ENCODE peak calls at places on chromosomes 7 and 10, in seven cellular contexts. One of them, this sample, is unnamed.
A peak's percentile ranks its signal among the peaks of the same experiment; 100 is the strongest.

GRCh38 chr7:105664816-105665525 is 83.7 kb upstream of the EFCAB10 start:
- DNase-seq in spleen: no peak
- DNase-seq in GM23338: peak; percentile 76
- DNase-seq in SK-N-MC: no peak
- DNase-seq in H1: no peak
- DNase-seq in Panc1: no peak
- DNase-seq in breast epithelium: no peak
- DNase-seq in this sample: no peak

GRCh38 chr7:33886100-33886623 is 19.2 kb upstream of the BMPER start:
- DNase-seq in spleen: no peak
- DNase-seq in Panc1: no peak
- DNase-seq in H1: no peak
- DNase-seq in SK-N-MC: no peak
- DNase-seq in GM23338: peak; percentile 87
- DNase-seq in breast epithelium: no peak
- DNase-seq in this sample: no peak

GRCh38 chr7:150781016-150781415 is 19.1 kb downstream of the TMEM176B start:
- DNase-seq in SK-N-MC: no peak
- DNase-seq in breast epithelium: no peak
- DNase-seq in Panc1: no peak
- DNase-seq in H1: no peak
- DNase-seq in GM23338: no peak
- DNase-seq in spleen: no peak
- DNase-seq in this sample: no peak

GRCh38 chr7:101848168-101848951 is 30.9 kb downstream of the CUX1 start:
- DNase-seq in SK-N-MC: no peak
- DNase-seq in GM23338: no peak
- DNase-seq in breast epithelium: no peak
- DNase-seq in H1: no peak
- DNase-seq in spleen: no peak
- DNase-seq in Panc1: no peak
- DNase-seq in this sample: no peak

GRCh38 chr7:74623135-74623534 is 34.4 kb upstream of the GTF2I start:
- DNase-seq in H1: no peak
- DNase-seq in breast epithelium: no peak
- DNase-seq in Panc1: no peak
- DNase-seq in SK-N-MC: no peak
- DNase-seq in GM23338: peak; percentile 12
- DNase-seq in spleen: no peak
- DNase-seq in this sample: no peak

GRCh38 chr10:24153016-24153415 is 55.9 kb upstream of the KIAA1217 start:
- DNase-seq in H1: no peak
- DNase-seq in breast epithelium: no peak
- DNase-seq in spleen: no peak
- DNase-seq in SK-N-MC: no peak
- DNase-seq in Panc1: no peak
- DNase-seq in GM23338: no peak
- DNase-seq in this sample: no peak

GRCh38 chr10:119333146-119333792 is 125.9 kb downstream of the GRK5 start:
- DNase-seq in spleen: peak; percentile 49
- DNase-seq in H1: no peak
- DNase-seq in breast epithelium: no peak
- DNase-seq in GM23338: no peak
- DNase-seq in SK-N-MC: no peak
- DNase-seq in Panc1: no peak
- DNase-seq in this sample: no peak

GRCh38 chr7:158030566-158030965 is 557.1 kb downstream of the PTPRN2 start:
- DNase-seq in H1: no peak
- DNase-seq in SK-N-MC: no peak
- DNase-seq in breast epithelium: peak; percentile 48
- DNase-seq in Panc1: no peak
- DNase-seq in spleen: peak; percentile 64
- DNase-seq in GM23338: no peak
- DNase-seq in this sample: peak; percentile 16

GRCh38 chr10:114290038-114290437 is 51.0 kb downstream of the VWA2 start:
- DNase-seq in SK-N-MC: no peak
- DNase-seq in breast epithelium: no peak
- DNase-seq in spleen: peak; percentile 70
- DNase-seq in Panc1: no peak
- DNase-seq in H1: no peak
- DNase-seq in GM23338: no peak
- DNase-seq in this sample: no peak

GRCh38 chr7:22231806-22232205 is 125.1 kb downstream of the RAPGEF5 start:
- DNase-seq in H1: no peak
- DNase-seq in Panc1: no peak
- DNase-seq in SK-N-MC: no peak
- DNase-seq in breast epithelium: no peak
- DNase-seq in spleen: no peak
- DNase-seq in GM23338: no peak
- DNase-seq in this sample: no peak

GRCh38 chr10:103155485-103156085 is 37.5 kb downstream of the NT5C2 start:
- DNase-seq in GM23338: no peak
- DNase-seq in breast epithelium: no peak
- DNase-seq in spleen: no peak
- DNase-seq in SK-N-MC: no peak
- DNase-seq in Panc1: no peak
- DNase-seq in H1: no peak
- DNase-seq in this sample: no peak

GRCh38 chr10:49679480-49679893 is at the start of gene C10orf53:
- DNase-seq in spleen: no peak
- DNase-seq in SK-N-MC: no peak
- DNase-seq in H1: peak; percentile 33
- DNase-seq in Panc1: no peak
- DNase-seq in breast epithelium: no peak
- DNase-seq in GM23338: peak; percentile 90
- DNase-seq in this sample: no peak

GRCh38 chr10:73780966-73781365 is 882 bp upstream of the CHCHD1 start:
- DNase-seq in GM23338: no peak
- DNase-seq in spleen: no peak
- DNase-seq in H1: no peak
- DNase-seq in breast epithelium: no peak
- DNase-seq in Panc1: no peak
- DNase-seq in SK-N-MC: no peak
- DNase-seq in this sample: no peak

GRCh38 chr10:73262105-73262730 is 9.8 kb upstream of the MRPS16 start:
- DNase-seq in GM23338: no peak
- DNase-seq in breast epithelium: no peak
- DNase-seq in spleen: no peak
- DNase-seq in Panc1: peak; percentile 85
- DNase-seq in SK-N-MC: no peak
- DNase-seq in H1: no peak
- DNase-seq in this sample: no peak

GRCh38 chr10:80204193-80204714 is 1.1 kb downstream of the ANXA11 start:
- DNase-seq in breast epithelium: peak; percentile 57
- DNase-seq in H1: no peak
- DNase-seq in GM23338: peak; percentile 74
- DNase-seq in Panc1: no peak
- DNase-seq in spleen: peak; percentile 84
- DNase-seq in SK-N-MC: no peak
- DNase-seq in this sample: peak; percentile 81

GRCh38 chr7:99699946-99700345 is 20.1 kb upstream of the CYP3A5 start:
- DNase-seq in Panc1: no peak
- DNase-seq in H1: no peak
- DNase-seq in SK-N-MC: no peak
- DNase-seq in spleen: no peak
- DNase-seq in breast epithelium: no peak
- DNase-seq in GM23338: no peak
- DNase-seq in this sample: no peak

GRCh38 chr10:98195132-98195531 is 60.7 kb downstream of the R3HCC1L start:
- DNase-seq in breast epithelium: no peak
- DNase-seq in spleen: no peak
- DNase-seq in Panc1: no peak
- DNase-seq in H1: no peak
- DNase-seq in SK-N-MC: no peak
- DNase-seq in GM23338: no peak
- DNase-seq in this sample: no peak

GRCh38 chr10:17206210-17206709 is 4.8 kb upstream of the TRDMT1 start:
- DNase-seq in H1: no peak
- DNase-seq in spleen: no peak
- DNase-seq in SK-N-MC: no peak
- DNase-seq in GM23338: no peak
- DNase-seq in Panc1: no peak
- DNase-seq in breast epithelium: no peak
- DNase-seq in this sample: no peak

GRCh38 chr7:18638594-18639452 is 143.3 kb downstream of the HDAC9 start:
- DNase-seq in H1: no peak
- DNase-seq in breast epithelium: no peak
- DNase-seq in SK-N-MC: no peak
- DNase-seq in Panc1: no peak
- DNase-seq in GM23338: no peak
- DNase-seq in spleen: no peak
- DNase-seq in this sample: no peak

GRCh38 chr7:77415474-77415821 is 701 bp downstream of the GSAP start:
- DNase-seq in breast epithelium: no peak
- DNase-seq in H1: no peak
- DNase-seq in SK-N-MC: no peak
- DNase-seq in spleen: peak; percentile 93
- DNase-seq in GM23338: peak; percentile 43
- DNase-seq in Panc1: no peak
- DNase-seq in this sample: peak; percentile 33

GRCh38 chr10:110903280-110904278 is 15.4 kb downstream of the BBIP1 start:
- DNase-seq in breast epithelium: no peak
- DNase-seq in Panc1: no peak
- DNase-seq in SK-N-MC: no peak
- DNase-seq in GM23338: no peak
- DNase-seq in spleen: no peak
- DNase-seq in H1: no peak
- DNase-seq in this sample: no peak

GRCh38 chr7:128010392-128011078 is 20.7 kb downstream of the LRRC4 start:
- DNase-seq in H1: no peak
- DNase-seq in GM23338: peak; percentile 51
- DNase-seq in Panc1: no peak
- DNase-seq in breast epithelium: no peak
- DNase-seq in SK-N-MC: no peak
- DNase-seq in spleen: no peak
- DNase-seq in this sample: no peak

GRCh38 chr10:458466-458865 is 231.0 kb downstream of the DIP2C start:
- DNase-seq in H1: no peak
- DNase-seq in SK-N-MC: no peak
- DNase-seq in GM23338: no peak
- DNase-seq in spleen: peak; percentile 59
- DNase-seq in breast epithelium: no peak
- DNase-seq in Panc1: no peak
- DNase-seq in this sample: no peak
- TF ChIP-seq POLR2AphosphoS5 in H1: no peak
- TF ChIP-seq POLR2AphosphoS5 in SK-N-MC: no peak
- TF ChIP-seq POLR2AphosphoS5 in GM23338: no peak
- TF ChIP-seq POLR2AphosphoS5 in spleen: no peak
- TF ChIP-seq POLR2AphosphoS5 in breast epithelium: no peak
- TF ChIP-seq POLR2AphosphoS5 in Panc1: no peak
- TF ChIP-seq POLR2AphosphoS5 in this sample: no peak

DNA sequence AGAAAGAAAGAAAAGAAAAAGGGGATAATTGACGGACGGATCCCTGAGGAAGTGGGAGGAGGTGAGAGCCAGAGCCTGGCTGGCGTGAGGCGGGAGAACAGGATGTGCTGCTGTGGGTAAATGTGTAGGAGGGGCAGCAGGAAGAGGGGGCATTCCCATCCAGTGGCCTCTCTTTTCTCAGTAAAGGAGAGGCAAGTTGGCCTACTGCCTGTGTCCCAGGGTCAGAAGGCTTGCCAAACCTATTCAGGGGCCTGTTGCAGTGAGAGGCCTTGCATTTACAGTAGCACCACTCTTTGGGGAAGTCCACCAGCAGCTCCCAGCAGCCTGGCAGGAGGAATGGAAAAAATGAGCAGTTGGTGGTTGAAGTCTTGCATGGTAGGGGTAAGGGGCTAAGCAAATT is 26.6 kb upstream of the ASCC1 start:
- DNase-seq in Panc1: no peak
- DNase-seq in GM23338: peak; percentile 31
- DNase-seq in breast epithelium: no peak
- DNase-seq in H1: no peak
- DNase-seq in spleen: peak; percentile 84
- DNase-seq in SK-N-MC: no peak
- DNase-seq in this sample: peak; percentile 37
- H3K27ac ChIP-seq in Panc1: no peak overlapping the region
- H3K27ac ChIP-seq in GM23338: no peak overlapping the region
- H3K27ac ChIP-seq in breast epithelium: peak overlapping the region; percentile 66
- H3K27ac ChIP-seq in H1: no peak overlapping the region
- H3K27ac ChIP-seq in spleen: peak overlapping the region; percentile 93
- H3K27ac ChIP-seq in SK-N-MC: no peak overlapping the region
- H3K27ac ChIP-seq in this sample: peak overlapping the region; percentile 92

DNA sequence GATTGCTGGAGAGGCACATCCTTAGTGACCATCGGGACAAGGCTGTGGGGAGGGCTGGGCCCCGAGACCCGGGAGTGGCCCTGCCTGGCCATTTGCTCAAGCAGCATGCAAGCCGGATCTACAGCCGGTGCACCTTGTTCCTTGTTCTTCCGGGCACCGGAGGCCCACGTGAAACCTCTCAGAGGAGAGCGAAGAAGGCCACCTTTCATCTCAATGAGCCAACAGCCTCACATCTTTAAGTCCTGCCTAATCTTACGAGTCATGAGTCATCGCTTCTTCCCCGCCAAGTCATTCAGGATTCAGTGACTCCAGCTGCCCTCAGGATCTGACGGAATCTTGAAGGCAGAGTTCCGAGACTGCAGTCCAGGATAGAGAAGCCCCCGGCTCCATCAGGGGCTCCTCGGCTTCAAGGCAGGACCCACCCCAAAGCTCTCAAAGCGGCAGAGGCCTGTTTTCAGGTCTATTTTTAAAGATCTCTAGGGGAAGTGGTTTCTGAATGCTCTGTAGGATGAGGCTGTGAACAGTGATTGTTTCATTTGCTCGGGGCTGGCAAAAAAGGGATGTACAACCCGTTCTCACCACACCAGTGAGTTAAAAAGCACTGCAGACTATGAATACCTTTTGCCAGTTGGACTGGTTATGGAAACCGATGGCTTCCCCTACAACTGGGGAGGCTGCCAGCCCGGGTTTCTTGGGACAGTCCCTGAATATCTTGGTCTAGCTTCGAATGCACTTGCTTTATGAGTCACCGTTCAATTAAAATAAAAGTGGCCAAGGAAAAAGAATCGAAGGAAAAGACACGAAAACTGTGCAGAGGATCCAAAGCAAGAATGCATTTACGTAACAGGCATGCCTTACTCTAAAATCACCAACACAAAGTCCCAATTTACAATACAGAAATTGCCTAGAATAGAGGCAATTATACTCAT is 57.2 kb upstream of the ECHDC3 start:
- DNase-seq in H1: peak; percentile 5
- DNase-seq in spleen: peak; percentile 94
- DNase-seq in Panc1: peak; percentile 43
- DNase-seq in GM23338: no peak
- DNase-seq in SK-N-MC: no peak
- DNase-seq in breast epithelium: peak; percentile 77
- DNase-seq in this sample: peak; percentile 86
- TF ChIP-seq POLR2AphosphoS5 in H1: no peak
- TF ChIP-seq POLR2AphosphoS5 in spleen: peak; percentile 71
- TF ChIP-seq POLR2AphosphoS5 in Panc1: no peak
- TF ChIP-seq POLR2AphosphoS5 in GM23338: no peak
- TF ChIP-seq POLR2AphosphoS5 in SK-N-MC: no peak
- TF ChIP-seq POLR2AphosphoS5 in breast epithelium: peak; percentile 19
- TF ChIP-seq POLR2AphosphoS5 in this sample: no peak

DNA sequence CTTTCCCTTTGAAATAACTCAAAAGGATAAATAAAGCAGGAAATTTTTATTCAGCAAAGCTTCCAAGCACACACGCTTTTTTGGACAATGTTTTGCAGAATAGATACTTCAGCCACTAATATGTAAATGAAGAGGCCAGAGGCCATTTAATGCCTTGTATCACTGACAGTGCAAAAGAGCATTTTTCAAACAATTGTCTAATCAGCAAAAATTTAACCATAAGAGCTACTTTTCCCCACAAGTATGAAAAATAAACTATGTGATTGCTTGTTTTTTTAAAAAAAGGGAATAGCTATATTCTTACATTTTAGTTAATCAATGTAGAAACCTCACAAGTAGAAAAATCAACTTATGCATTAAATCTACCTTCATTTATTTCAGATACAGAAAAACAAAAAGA is 99.7 kb downstream of the COL28A1 start:
- DNase-seq in SK-N-MC: no peak
- DNase-seq in Panc1: no peak
- DNase-seq in H1: no peak
- DNase-seq in breast epithelium: no peak
- DNase-seq in GM23338: no peak
- DNase-seq in spleen: no peak
- DNase-seq in this sample: no peak
- H3K27ac ChIP-seq in SK-N-MC: no peak overlapping the region
- H3K27ac ChIP-seq in Panc1: no peak overlapping the region
- H3K27ac ChIP-seq in H1: no peak overlapping the region
- H3K27ac ChIP-seq in breast epithelium: no peak overlapping the region
- H3K27ac ChIP-seq in GM23338: no peak overlapping the region
- H3K27ac ChIP-seq in spleen: no peak overlapping the region
- H3K27ac ChIP-seq in this sample: no peak overlapping the region